ENCODE peak calls at places on chromosomes 13 and 19, in six cellular contexts. V, Y, F, N, A and G are unnamed samples.

GRCh38 chr19:14542721-14543328 is 13.4 kb downstream of the TECR start:
- DNase-seq in V (no peak), Y (no peak), F (no peak), N (no peak), A (peak), G (no peak)

GRCh38 chr19:38841180-38841766 is 8.5 kb downstream of the HNRNPL start:
- DNase-seq in V (no peak), Y (no peak), F (no peak), N (no peak), A (no peak), G (no peak)

GRCh38 chr13:113906566-113906965 is 42.7 kb upstream of the GAS6 start:
- DNase-seq in V (peak), Y (no peak), F (no peak), N (no peak), A (no peak), G (no peak)

GRCh38 chr19:3945838-3946237 is 13.0 kb downstream of the NMRK2 start:
- DNase-seq in V (no peak), Y (no peak), F (no peak), N (no peak), A (no peak), G (no peak)

GRCh38 chr19:16899566-16900075 is 10.8 kb downstream of the F2RL3 start:
- DNase-seq in V (peak), Y (peak), F (no peak), N (peak), A (peak), G (no peak)

GRCh38 chr13:74866151-74866550 is 615.8 kb downstream of the TBC1D4 start:
- DNase-seq in V (no peak), Y (no peak), F (no peak), N (no peak), A (no peak), G (no peak)

GRCh38 chr19:35449347-35450043 is 1.4 kb downstream of the FFAR2 start:
- DNase-seq in V (no peak), Y (no peak), F (no peak), N (no peak), A (peak), G (peak)

GRCh38 chr13:30551194-30551593 is 66.5 kb upstream of the USPL1 start:
- DNase-seq in V (no peak), Y (peak), F (no peak), N (peak), A (peak), G (peak)

GRCh38 chr19:571127-571974 is 1.0 kb upstream of the BSG start:
- DNase-seq in V (peak), Y (no peak), F (peak), N (peak), A (no peak), G (peak)

GRCh38 chr19:51407631-51408131 is 9.8 kb downstream of the SIGLEC10 start:
- DNase-seq in V (no peak), Y (peak), F (no peak), N (peak), A (no peak), G (peak)

GRCh38 chr13:50387124-50387581 is 371.9 kb downstream of the KCNRG start:
- DNase-seq in V (peak), Y (no peak), F (no peak), N (peak), A (peak), G (no peak)

GRCh38 chr13:42892760-42893159 is 99.3 kb downstream of the EPSTI1 start:
- DNase-seq in V (no peak), Y (no peak), F (no peak), N (no peak), A (no peak), G (no peak)

GRCh38 chr19:51607920-51608562 is 22.2 kb downstream of the SIGLEC5 start:
- DNase-seq in V (peak), Y (peak), F (no peak), N (peak), A (no peak), G (peak)

GRCh38 chr13:43879323-43880181 is at the start of the genes CCDC122 and LACC1:
- DNase-seq in V (peak), Y (no peak), F (no peak), N (peak), A (peak), G (peak)

GRCh38 chr13:90696254-90696653 is 651.2 kb upstream of the MIR17HG start:
- DNase-seq in V (no peak), Y (no peak), F (no peak), N (no peak), A (no peak), G (no peak)

GRCh38 chr13:75482070-75482819 is at the start of gene TBC1D4:
- DNase-seq in V (no peak), Y (peak), F (peak), N (peak), A (peak), G (peak)

GRCh38 chr13:99063952-99064351 is 86.1 kb upstream of the DOCK9 start:
- DNase-seq in V (no peak), Y (no peak), F (no peak), N (no peak), A (no peak), G (no peak)

GRCh38 chr13:84574851-84575250 is 692.6 kb upstream of the SLITRK1 start:
- DNase-seq in V (no peak), Y (no peak), F (no peak), N (no peak), A (peak), G (peak)

GRCh38 chr19:30222428-30222873 is 149.7 kb upstream of the ZNF536 start:
- DNase-seq in V (peak), Y (no peak), F (no peak), N (no peak), A (peak), G (no peak)

GRCh38 chr13:110528371-110528770 is 33.2 kb downstream of the RAB20 start:
- DNase-seq in V (no peak), Y (no peak), F (no peak), N (no peak), A (no peak), G (no peak)

GRCh38 chr13:84649853-84650252 is 767.6 kb upstream of the SLITRK1 start:
- DNase-seq in V (no peak), Y (no peak), F (no peak), N (no peak), A (no peak), G (no peak)

GRCh38 chr13:105159794-105160193 is 1375.7 kb downstream of the EFNB2 start:
- DNase-seq in V (no peak), Y (no peak), F (no peak), N (no peak), A (no peak), G (no peak)

GRCh38 chr19:47729799-47730520 is 15.4 kb upstream of the NOP53 start:
- DNase-seq in V (peak), Y (no peak), F (no peak), N (peak), A (peak), G (peak)

GRCh38 chr13:93145199-93145598 is 81.4 kb upstream of the GPC6 start:
- DNase-seq in V (no peak), Y (no peak), F (no peak), N (no peak), A (no peak), G (no peak)

GRCh38 chr19:41089955-41090354 is 1.7 kb downstream of the CYP2A13 start:
- DNase-seq in V (peak), Y (no peak), F (no peak), N (no peak), A (no peak), G (no peak)

GRCh38 chr13:38223093-38223492 is 126.6 kb upstream of the UFM1 start:
- DNase-seq in V (no peak), Y (no peak), F (no peak), N (peak), A (no peak), G (peak)

GRCh38 chr13:112911883-112912282 is 57.1 kb upstream of the MCF2L start:
- DNase-seq in V (no peak), Y (no peak), F (no peak), N (no peak), A (no peak), G (no peak)

GRCh38 chr19:55489711-55490477 is 1.7 kb downstream of the SSC5D start:
- DNase-seq in V (no peak), Y (no peak), F (no peak), N (no peak), A (no peak), G (no peak)

GRCh38 chr19:2095338-2095938 is 688 bp downstream of the MOB3A start:
- DNase-seq in V (no peak), Y (no peak), F (no peak), N (no peak), A (no peak), G (no peak)

GRCh38 chr19:49911381-49912145 is 14.9 kb upstream of the IL4I1 start:
- DNase-seq in V (no peak), Y (no peak), F (peak), N (no peak), A (no peak), G (no peak)

GRCh38 chr13:111117961-111118360 is 2.9 kb downstream of the ARHGEF7 start:
- DNase-seq in V (no peak), Y (no peak), F (no peak), N (no peak), A (peak), G (no peak)

GRCh38 chr19:50326101-50326664 is 3.0 kb downstream of the KCNC3 start:
- DNase-seq in V (peak), Y (no peak), F (no peak), N (no peak), A (no peak), G (no peak)

GRCh38 chr13:48233886-48234488 is 981 bp downstream of the ITM2B start:
- DNase-seq in V (no peak), Y (no peak), F (peak), N (no peak), A (no peak), G (no peak)

GRCh38 chr19:8491574-8491973 is 10.9 kb downstream of the PRAM1 start:
- DNase-seq in V (no peak), Y (no peak), F (no peak), N (no peak), A (no peak), G (no peak)

DNA sequence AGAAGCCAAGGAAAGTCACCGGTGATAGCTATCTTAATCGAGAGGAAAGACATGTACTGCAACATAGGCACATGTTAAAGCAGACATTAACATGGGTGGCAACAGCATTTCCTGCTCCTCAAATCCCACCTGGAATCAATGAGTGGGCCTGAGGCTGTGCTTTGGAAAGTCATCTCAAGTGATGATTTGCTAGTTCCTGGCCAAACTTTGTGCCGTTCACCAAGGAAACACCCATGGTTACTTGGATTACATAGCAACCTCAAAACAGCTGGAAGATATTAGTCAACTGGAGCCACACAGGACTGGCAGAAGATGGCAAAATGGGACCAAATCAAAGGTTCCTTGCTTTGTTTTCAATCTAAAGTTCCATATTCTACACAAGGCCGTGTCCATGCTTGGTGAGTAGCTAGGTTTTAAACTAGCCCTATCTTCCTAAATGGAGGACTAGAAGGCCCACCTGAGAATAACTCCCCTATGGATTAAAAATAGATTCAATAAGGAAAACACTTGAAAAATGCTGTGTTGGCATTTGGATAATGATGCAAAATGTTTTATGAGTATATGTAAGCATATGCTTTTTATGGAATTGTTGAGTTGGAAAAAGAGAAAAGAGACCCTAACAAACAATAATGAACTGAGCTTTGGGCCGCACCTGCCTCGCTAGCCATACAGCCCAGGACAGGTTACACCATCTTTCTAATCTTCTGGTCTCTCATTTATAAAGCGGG is 144.5 kb downstream of the RGCC start:
- DNase-seq in V (no peak), Y (no peak), F (no peak), N (no peak), A (no peak), G (no peak)
- TF ChIP-seq JUND in V (no peak), Y (no peak), F (no peak), N (no peak), A (no peak), G (no peak)

DNA sequence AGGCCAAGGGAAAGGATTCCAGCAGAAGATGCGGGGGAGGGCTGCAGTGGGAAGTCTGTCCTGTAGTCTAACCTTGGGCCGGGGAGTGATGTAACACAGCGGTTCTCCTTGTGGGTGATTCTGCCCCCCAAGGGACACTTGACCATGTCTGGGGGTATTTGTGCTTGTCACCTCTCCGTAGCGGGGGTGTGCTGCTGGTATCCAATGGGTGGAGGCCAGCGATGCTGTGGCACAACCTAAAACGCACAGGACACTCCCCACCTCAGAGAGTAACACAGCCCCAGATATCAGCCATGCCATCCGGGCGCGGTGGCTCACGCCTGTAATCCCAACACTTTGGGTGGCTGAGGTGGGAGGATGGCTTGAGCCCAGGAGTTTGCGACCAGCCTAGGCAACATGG is 36.3 kb downstream of the ZNRF4 start:
- DNase-seq in V (no peak), Y (no peak), F (no peak), N (no peak), A (no peak), G (no peak)
- TF ChIP-seq JUND in V (no peak), Y (no peak), F (no peak), N (no peak), A (no peak), G (no peak)

GRCh38 chr13:28505543-28506135 is 10.7 kb upstream of the FLT1 start:
- DNase-seq in V (peak), Y (no peak), F (no peak), N (no peak), A (no peak), G (no peak)
- TF ChIP-seq JUND in V (no peak), Y (no peak), F (no peak), N (no peak), A (no peak), G (no peak)

DNA sequence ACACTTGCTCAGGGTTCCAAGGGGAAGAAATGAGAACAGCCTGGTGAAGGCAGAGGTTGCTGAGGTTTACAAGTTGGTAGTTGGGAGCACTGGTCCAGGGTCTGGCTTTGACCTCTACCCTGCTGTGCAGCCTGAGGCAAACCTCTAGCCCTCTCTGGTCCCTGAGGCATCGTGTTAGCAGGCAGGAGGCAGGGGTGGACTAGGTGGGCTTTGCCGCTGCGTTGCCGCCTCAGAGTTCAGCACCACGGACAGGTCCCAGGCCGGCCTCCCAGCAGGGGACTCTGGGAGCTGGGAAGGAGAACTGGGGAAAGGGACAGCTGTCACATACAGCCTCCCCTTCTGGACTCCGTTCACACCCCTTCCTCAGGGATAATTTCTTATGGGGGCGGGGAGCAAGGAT is 3.1 kb downstream of the NCAN start:
- DNase-seq in V (peak), Y (no peak), F (no peak), N (peak), A (no peak), G (peak)
- TF ChIP-seq JUND in V (no peak), Y (no peak), F (no peak), N (no peak), A (no peak), G (no peak)

GRCh38 chr19:58399903-58400637 is 4.6 kb downstream of the RNF225 start:
- DNase-seq in V (no peak), Y (no peak), F (no peak), N (no peak), A (peak), G (no peak)

GRCh38 chr19:58398545-58398944 is 3.1 kb downstream of the RNF225 start:
- DNase-seq in V (no peak), Y (no peak), F (no peak), N (no peak), A (no peak), G (no peak)

GRCh38 chr19:58396691-58397532 is 1.5 kb downstream of the RNF225 start:
- DNase-seq in V (peak), Y (no peak), F (no peak), N (no peak), A (no peak), G (no peak)

GRCh38 chr19:58397533-58398037 is 2.1 kb downstream of the RNF225 start:
- DNase-seq in V (no peak), Y (no peak), F (no peak), N (no peak), A (no peak), G (no peak)

GRCh38 chr19:58398087-58398486 is 2.6 kb downstream of the RNF225 start:
- DNase-seq in V (no peak), Y (no peak), F (no peak), N (no peak), A (no peak), G (no peak)
- TF ChIP-seq JUND in V (no peak), Y (no peak), F (no peak), N (no peak), A (no peak), G (no peak)

DNA sequence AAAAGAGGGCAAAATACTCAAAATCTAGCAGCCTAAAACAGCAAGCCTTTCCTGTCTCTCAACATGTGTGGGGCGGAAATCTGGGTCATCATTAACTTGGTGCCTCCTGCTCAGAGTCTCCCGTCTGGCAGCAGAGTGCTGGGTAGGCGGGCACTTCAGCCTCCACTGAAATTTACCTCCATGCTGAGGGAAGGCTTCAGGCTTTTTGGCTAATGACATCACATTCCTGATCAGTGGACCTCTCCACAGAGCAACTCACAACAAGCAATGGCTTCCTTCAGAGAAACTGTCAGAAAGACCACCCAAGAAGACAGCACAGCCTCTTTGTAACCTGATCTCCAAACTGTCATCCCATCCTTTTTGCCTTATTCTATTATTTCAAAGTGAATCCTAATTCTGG is 1109.0 kb downstream of the UQCRFS1 start:
- DNase-seq in V (no peak), Y (no peak), F (no peak), N (no peak), A (no peak), G (no peak)
- TF ChIP-seq JUND in V (no peak), Y (no peak), F (no peak), N (no peak), A (no peak), G (no peak)

GRCh38 chr13:20580257-20580656 is 13.3 kb downstream of the IFT88 start:
- DNase-seq in V (no peak), Y (no peak), F (no peak), N (no peak), A (no peak), G (no peak)
- TF ChIP-seq JUND in V (no peak), Y (no peak), F (no peak), N (no peak), A (no peak), G (no peak)